ENCODE peak calls at places on chromosome 17, in four cellular contexts. U is psoas muscle, I is osteoblast, M is cardiac muscle cell. O is an unnamed sample.

GRCh38 chr17:69716571-69716970 is 302.1 kb downstream of the MAP2K6 start:
- DNase-seq in I (no peak), M (no peak), U (no peak), O (no peak)

GRCh38 chr17:19369846-19370492 is 7.4 kb upstream of the B9D1 start:
- DNase-seq in U (no peak), M (no peak), I (peak; percentile 73), O (peak; percentile 25)

GRCh38 chr17:12599185-12599920 is 66.3 kb upstream of the MYOCD start:
- DNase-seq in U (no peak), M (no peak), I (no peak), O (no peak)

GRCh38 chr17:40548982-40549680 is 16.1 kb downstream of the CCR7 start:
- DNase-seq in U (no peak), M (no peak), I (peak; percentile 91), O (no peak)

GRCh38 chr17:33486135-33486886 is 193.2 kb upstream of the ASIC2 start:
- DNase-seq in U (no peak), I (no peak), M (no peak), O (no peak)

GRCh38 chr17:65496801-65497200 is 64.6 kb downstream of the AXIN2 start:
- DNase-seq in M (no peak), I (no peak), U (no peak), O (no peak)

GRCh38 chr17:43021739-43022512 is at the start of gene VAT1:
- DNase-seq in M (peak; percentile 88), I (peak; percentile 99), U (peak; percentile 82), O (peak; percentile 75)

GRCh38 chr17:40520991-40521453 is 19.6 kb upstream of the TNS4 start:
- DNase-seq in U (no peak), I (no peak), M (no peak), O (peak; percentile 45)

GRCh38 chr17:601462-602303 is 113.0 kb downstream of the VPS53 start:
- DNase-seq in M (peak; percentile 32), I (peak; percentile 77), U (no peak), O (no peak)

GRCh38 chr17:44464037-44464436 is 39.2 kb downstream of the GPATCH8 start:
- DNase-seq in I (no peak), M (no peak), U (no peak), O (no peak)

GRCh38 chr17:35373532-35373983 is at the start of gene SLFN11:
- DNase-seq in U (peak; percentile 84), I (peak; percentile 79), M (no peak), O (peak; percentile 48)

GRCh38 chr17:46744441-46744840 is 74.1 kb downstream of the WNT3 start:
- DNase-seq in M (no peak), I (no peak), U (no peak), O (no peak)

GRCh38 chr17:58400826-58401225 is 16.5 kb downstream of the RNF43 start:
- DNase-seq in U (no peak), M (no peak), I (no peak), O (no peak)
- H3K27ac ChIP-seq in U (no peak overlapping the region), M (no peak overlapping the region), I (no peak overlapping the region), O (no peak overlapping the region)

DNA sequence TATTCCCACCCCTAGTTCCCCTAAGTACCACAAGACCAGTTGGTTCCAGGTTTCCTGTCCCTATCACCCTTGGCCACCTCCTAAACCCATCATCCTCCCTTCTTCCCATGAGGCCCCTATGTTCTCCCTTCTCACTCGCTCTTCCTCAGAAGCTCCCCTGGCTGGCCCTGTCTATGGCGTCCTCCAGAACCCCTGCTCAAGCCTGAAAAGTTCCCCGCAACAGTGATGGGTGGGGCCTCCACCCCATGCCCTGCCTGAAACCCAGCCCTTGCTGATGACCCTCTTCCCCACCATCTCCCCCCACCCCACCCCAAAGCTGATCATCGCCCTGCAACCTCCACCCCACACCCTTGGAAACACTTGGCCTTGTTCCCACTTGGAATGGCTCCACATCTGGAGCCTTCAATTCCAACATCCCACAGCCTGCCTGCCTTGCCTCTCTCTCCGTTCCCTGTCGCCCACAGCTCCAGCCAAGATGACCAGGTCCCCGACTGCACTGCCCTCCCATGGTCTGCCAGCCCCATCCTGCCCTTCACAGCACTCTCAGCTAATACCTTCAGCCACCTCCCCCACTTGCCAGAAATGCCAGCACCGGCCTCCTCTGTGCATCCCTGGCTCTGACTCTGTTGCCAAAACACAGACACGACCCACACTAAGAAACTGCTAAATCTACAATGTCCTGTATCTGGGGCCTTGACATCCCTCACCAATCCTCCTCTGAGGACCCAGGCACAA is 10.5 kb downstream of the OSBPL7 start:
- DNase-seq in U (no peak), M (no peak), I (no peak), O (peak; percentile 40)
- H3K36me3 ChIP-seq in U (peaks cover 88% of the 10 kb centered on the region), M (no peaks in the 10 kb centered on the region), I (peaks cover 36% of the 10 kb centered on the region), O (peaks cover 11% of the 10 kb centered on the region)

GRCh38 chr17:59027750-59028149 is 78.9 kb downstream of the TRIM37 start:
- DNase-seq in M (peak; percentile 34), I (no peak), U (no peak), O (no peak)
- H3K27ac ChIP-seq in M (peak overlapping the region; percentile 85), I (no peak overlapping the region), U (peak overlapping the region; percentile 78), O (no peak overlapping the region)

DNA sequence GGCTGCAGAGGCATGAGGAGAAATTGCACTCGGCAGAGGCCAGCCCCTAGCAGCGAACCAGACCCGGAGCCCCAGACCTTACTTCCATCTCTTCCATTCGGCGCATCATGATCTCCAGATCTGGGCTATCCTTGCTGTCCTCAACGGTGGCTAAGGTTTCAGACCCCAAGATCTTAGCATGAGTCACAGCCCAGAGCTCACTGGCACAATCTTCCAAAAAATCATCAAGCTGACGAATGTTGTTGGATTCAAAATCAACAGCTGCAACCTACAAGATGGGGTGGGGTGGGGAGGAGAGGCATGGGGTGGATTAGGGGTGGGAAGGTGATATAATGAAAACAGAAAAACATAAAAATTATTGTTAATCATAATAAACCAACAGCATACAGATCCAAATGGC is 39.7 kb upstream of the PITPNM3 start:
- DNase-seq in U (no peak), I (no peak), M (no peak), O (no peak)
- H3K36me3 ChIP-seq in U (peaks cover 48% of the 10 kb centered on the region), I (peaks cover 50% of the 10 kb centered on the region), M (peaks cover 82% of the 10 kb centered on the region), O (peaks cover 6% of the 10 kb centered on the region)

GRCh38 chr17:76495663-76496400 is 5.4 kb downstream of the RHBDF2 start:
- DNase-seq in I (no peak), M (no peak), U (no peak), O (no peak)
- H3K27ac ChIP-seq in I (no peak overlapping the region), M (no peak overlapping the region), U (peak overlapping the region; percentile 23), O (no peak overlapping the region)

DNA sequence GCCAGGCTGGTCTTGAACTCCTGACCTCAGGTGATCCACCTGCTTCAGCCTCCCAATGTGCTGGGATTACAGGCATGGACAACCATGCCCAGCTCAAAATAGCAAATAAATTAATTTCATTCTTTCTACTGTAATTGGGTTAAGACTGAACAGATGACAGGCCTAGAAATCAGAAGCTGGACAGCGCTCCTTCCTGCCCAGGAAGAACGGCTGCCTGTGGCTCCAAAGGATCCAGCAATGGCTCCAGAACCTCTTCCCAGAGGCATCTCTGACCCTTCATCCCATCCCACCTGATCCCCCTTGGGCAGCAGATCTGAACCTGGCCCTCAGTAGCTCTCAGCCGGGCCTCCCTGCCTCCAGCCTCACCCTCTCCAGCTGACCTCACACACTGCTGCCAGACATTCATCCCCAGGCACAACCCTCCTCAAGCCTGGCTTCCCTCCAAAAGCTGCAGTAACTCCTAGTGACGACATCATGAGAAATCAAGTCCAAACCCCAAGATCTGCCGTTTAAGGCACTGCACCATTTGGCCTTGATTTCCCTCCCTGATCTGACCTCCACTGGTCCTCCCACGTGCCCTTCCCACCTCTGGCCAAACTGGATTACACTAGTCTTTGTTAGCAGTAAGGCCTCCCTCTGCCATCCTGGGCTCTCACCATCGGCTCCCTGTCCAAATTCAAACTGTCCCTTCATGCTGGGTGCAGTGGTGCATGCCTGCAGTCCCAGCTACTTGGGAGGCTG is 3.1 kb upstream of the MIF4GD start:
- DNase-seq in U (peak; percentile 35), M (no peak), I (peak; percentile 96), O (no peak)
- H3K36me3 ChIP-seq in U (peaks cover 47% of the 10 kb centered on the region), M (no peaks in the 10 kb centered on the region), I (no peaks in the 10 kb centered on the region), O (no peaks in the 10 kb centered on the region)